ENCODE peak calls at places on chromosomes 4 and X, in four cellular contexts. One of them, this sample, is unnamed. For H3K4me1, H3K27me3 and H3K9me3, the result is how much of the 10 kb centered on the place peaks cover.

GRCh38 chr4:26772096-26772495 is 88.5 kb upstream of the STIM2 start:
- DNase-seq in psoas muscle: no peak
- DNase-seq in GM23248: no peak
- DNase-seq in right cardiac atrium: no peak
- DNase-seq in this sample: no peak

GRCh38 chr4:159983080-159983479 is 880.2 kb downstream of the RAPGEF2 start:
- DNase-seq in psoas muscle: no peak
- DNase-seq in right cardiac atrium: no peak
- DNase-seq in GM23248: no peak
- DNase-seq in this sample: no peak

GRCh38 chrX:66203114-66203513 is 39.1 kb downstream of the HEPH start:
- DNase-seq in right cardiac atrium: no peak
- DNase-seq in GM23248: no peak
- DNase-seq in psoas muscle: no peak
- DNase-seq in this sample: no peak

GRCh38 chr4:36823199-36823967 is 421.2 kb upstream of the NWD2 start:
- DNase-seq in GM23248: no peak
- DNase-seq in psoas muscle: no peak
- DNase-seq in right cardiac atrium: peak
- DNase-seq in this sample: no peak

GRCh38 chr4:8346838-8347605 is 77.5 kb downstream of the HTRA3 start:
- DNase-seq in psoas muscle: no peak
- DNase-seq in GM23248: no peak
- DNase-seq in right cardiac atrium: peak
- DNase-seq in this sample: peak

GRCh38 chrX:925094-925493 is 287.4 kb downstream of the CRLF2 start:
- DNase-seq in GM23248: no peak
- DNase-seq in psoas muscle: no peak
- DNase-seq in right cardiac atrium: no peak
- DNase-seq in this sample: no peak

GRCh38 chr4:6470502-6471302 is 1.7 kb downstream of the PPP2R2C start:
- DNase-seq in psoas muscle: peak
- DNase-seq in GM23248: peak
- DNase-seq in right cardiac atrium: peak
- DNase-seq in this sample: peak

GRCh38 chr4:80393246-80393969 is 57.9 kb downstream of the CFAP299 start:
- DNase-seq in psoas muscle: no peak
- DNase-seq in right cardiac atrium: no peak
- DNase-seq in GM23248: peak
- DNase-seq in this sample: no peak

GRCh38 chrX:112844250-112844649 is 3.6 kb upstream of the AMOT start:
- DNase-seq in psoas muscle: no peak
- DNase-seq in GM23248: peak
- DNase-seq in right cardiac atrium: no peak
- DNase-seq in this sample: no peak

GRCh38 chr4:10098770-10099139 is 17.8 kb downstream of the WDR1 start:
- DNase-seq in right cardiac atrium: no peak
- DNase-seq in psoas muscle: no peak
- DNase-seq in GM23248: peak
- DNase-seq in this sample: no peak

GRCh38 chr4:7646384-7647061 is 211.8 kb upstream of the PSAPL1 start:
- DNase-seq in GM23248: peak
- DNase-seq in psoas muscle: no peak
- DNase-seq in right cardiac atrium: no peak
- DNase-seq in this sample: no peak

GRCh38 chrX:151985955-151986354 is 11.5 kb upstream of the GABRE start:
- DNase-seq in psoas muscle: peak
- DNase-seq in right cardiac atrium: no peak
- DNase-seq in GM23248: peak
- DNase-seq in this sample: no peak

GRCh38 chr4:71473541-71474240 is 134.9 kb downstream of the SLC4A4 start:
- DNase-seq in psoas muscle: no peak
- DNase-seq in right cardiac atrium: no peak
- DNase-seq in GM23248: peak
- DNase-seq in this sample: no peak

GRCh38 chrX:25968920-25969319 is 169.2 kb upstream of the MAGEB18 start:
- DNase-seq in right cardiac atrium: no peak
- DNase-seq in psoas muscle: no peak
- DNase-seq in GM23248: no peak
- DNase-seq in this sample: no peak

GRCh38 chrX:1521459-1521956 is 15.5 kb downstream of the P2RY8 start:
- DNase-seq in psoas muscle: no peak
- DNase-seq in right cardiac atrium: no peak
- DNase-seq in GM23248: no peak
- DNase-seq in this sample: no peak

GRCh38 chrX:120125444-120125843 is 9.7 kb upstream of the RHOXF1 start:
- DNase-seq in right cardiac atrium: peak
- DNase-seq in psoas muscle: no peak
- DNase-seq in GM23248: no peak
- DNase-seq in this sample: peak

GRCh38 chr4:123127218-123127617 is 204.8 kb upstream of the NUDT6 start:
- DNase-seq in right cardiac atrium: no peak
- DNase-seq in GM23248: peak
- DNase-seq in psoas muscle: no peak
- DNase-seq in this sample: no peak

GRCh38 chrX:103919336-103919682 is 43.1 kb upstream of the TMSB15B start:
- DNase-seq in psoas muscle: no peak
- DNase-seq in GM23248: peak
- DNase-seq in right cardiac atrium: no peak
- DNase-seq in this sample: no peak

GRCh38 chr4:76087007-76087769 is 12.7 kb downstream of the ART3 start:
- DNase-seq in psoas muscle: peak
- DNase-seq in GM23248: peak
- DNase-seq in right cardiac atrium: peak
- DNase-seq in this sample: peak

GRCh38 chrX:66672106-66672505 is 33.2 kb upstream of the EDA2R start:
- DNase-seq in right cardiac atrium: no peak
- DNase-seq in GM23248: peak
- DNase-seq in psoas muscle: no peak
- DNase-seq in this sample: no peak

GRCh38 chr4:73912191-73912590 is 43.0 kb downstream of the CXCL1 start:
- DNase-seq in GM23248: no peak
- DNase-seq in right cardiac atrium: no peak
- DNase-seq in psoas muscle: no peak
- DNase-seq in this sample: no peak

GRCh38 chr4:154998284-154998683 is 210.2 kb upstream of the NPY2R start:
- DNase-seq in GM23248: peak
- DNase-seq in psoas muscle: no peak
- DNase-seq in right cardiac atrium: no peak
- DNase-seq in this sample: no peak

GRCh38 chr4:30939684-30940083 is 219.5 kb downstream of the PCDH7 start:
- DNase-seq in right cardiac atrium: no peak
- DNase-seq in GM23248: no peak
- DNase-seq in psoas muscle: no peak
- DNase-seq in this sample: no peak

GRCh38 chr4:145564540-145564939 is 54.6 kb upstream of the MMAA start:
- DNase-seq in right cardiac atrium: no peak
- DNase-seq in GM23248: no peak
- DNase-seq in psoas muscle: no peak
- DNase-seq in this sample: no peak

GRCh38 chr4:74117024-74117534 is 18.1 kb upstream of the CXCL2 start:
- DNase-seq in psoas muscle: peak
- DNase-seq in right cardiac atrium: peak
- DNase-seq in GM23248: peak
- DNase-seq in this sample: peak

GRCh38 chr4:179196511-179196910 is 1754.3 kb upstream of the AGA start:
- DNase-seq in GM23248: no peak
- DNase-seq in right cardiac atrium: no peak
- DNase-seq in psoas muscle: no peak
- DNase-seq in this sample: no peak

GRCh38 chrX:44440006-44440405 is 96.5 kb upstream of the EFHC2 start:
- DNase-seq in GM23248: no peak
- DNase-seq in right cardiac atrium: no peak
- DNase-seq in psoas muscle: no peak
- DNase-seq in this sample: no peak

GRCh38 chr4:180751009-180751408 is 1492.2 kb upstream of the TENM3 start:
- DNase-seq in right cardiac atrium: no peak
- DNase-seq in GM23248: peak
- DNase-seq in psoas muscle: no peak
- DNase-seq in this sample: no peak

GRCh38 chrX:97126020-97126419 is 242.3 kb downstream of the RPA4 start:
- DNase-seq in psoas muscle: no peak
- DNase-seq in GM23248: peak
- DNase-seq in right cardiac atrium: no peak
- DNase-seq in this sample: no peak

GRCh38 chrX:17812763-17813162 is 48.3 kb downstream of the RAI2 start:
- DNase-seq in GM23248: peak
- DNase-seq in right cardiac atrium: no peak
- DNase-seq in psoas muscle: no peak
- DNase-seq in this sample: no peak

GRCh38 chr4:23034726-23035125 is 342.0 kb downstream of the GBA3 start:
- DNase-seq in psoas muscle: no peak
- DNase-seq in GM23248: no peak
- DNase-seq in right cardiac atrium: no peak
- DNase-seq in this sample: no peak

GRCh38 chrX:53716328-53717088 is 30.0 kb upstream of the HUWE1 start:
- DNase-seq in GM23248: no peak
- DNase-seq in right cardiac atrium: no peak
- DNase-seq in psoas muscle: no peak
- DNase-seq in this sample: no peak
- H3K4me1 ChIP-seq in GM23248: under half
- H3K4me1 ChIP-seq in right cardiac atrium: under half
- H3K4me1 ChIP-seq in psoas muscle: under half
- H3K4me1 ChIP-seq in this sample: under half

GRCh38 chr4:104907074-104907649 is 239.5 kb upstream of the TET2 start:
- DNase-seq in psoas muscle: no peak
- DNase-seq in right cardiac atrium: peak
- DNase-seq in GM23248: no peak
- DNase-seq in this sample: no peak

GRCh38 chr4:104906274-104906673 is 240.4 kb upstream of the TET2 start:
- DNase-seq in GM23248: no peak
- DNase-seq in right cardiac atrium: peak
- DNase-seq in psoas muscle: no peak
- DNase-seq in this sample: no peak

GRCh38 chr4:104912518-104912917 is 234.2 kb upstream of the TET2 start:
- DNase-seq in right cardiac atrium: no peak
- DNase-seq in GM23248: no peak
- DNase-seq in psoas muscle: no peak
- DNase-seq in this sample: no peak

GRCh38 chr4:104907991-104908390 is 238.7 kb upstream of the TET2 start:
- DNase-seq in right cardiac atrium: no peak
- DNase-seq in psoas muscle: no peak
- DNase-seq in GM23248: no peak
- DNase-seq in this sample: no peak

GRCh38 chr4:104909376-104909775 is 237.3 kb upstream of the TET2 start:
- DNase-seq in GM23248: no peak
- DNase-seq in psoas muscle: no peak
- DNase-seq in right cardiac atrium: no peak
- DNase-seq in this sample: no peak
- H3K27me3 ChIP-seq in GM23248: under half
- H3K27me3 ChIP-seq in psoas muscle: under half
- H3K27me3 ChIP-seq in right cardiac atrium: under half
- H3K27me3 ChIP-seq in this sample: under half

GRCh38 chrX:19649227-19650009 is 134.1 kb upstream of the MAP3K15 start:
- DNase-seq in right cardiac atrium: no peak
- DNase-seq in GM23248: peak
- DNase-seq in psoas muscle: no peak
- DNase-seq in this sample: no peak

GRCh38 chrX:19650996-19651395 is 135.7 kb upstream of the MAP3K15 start:
- DNase-seq in GM23248: no peak
- DNase-seq in right cardiac atrium: no peak
- DNase-seq in psoas muscle: no peak
- DNase-seq in this sample: no peak

GRCh38 chrX:19647159-19647558 is 131.9 kb upstream of the MAP3K15 start:
- DNase-seq in psoas muscle: no peak
- DNase-seq in right cardiac atrium: no peak
- DNase-seq in GM23248: no peak
- DNase-seq in this sample: no peak

GRCh38 chrX:19646298-19646697 is 131.0 kb upstream of the MAP3K15 start:
- DNase-seq in right cardiac atrium: no peak
- DNase-seq in psoas muscle: no peak
- DNase-seq in GM23248: no peak
- DNase-seq in this sample: no peak

DNA sequence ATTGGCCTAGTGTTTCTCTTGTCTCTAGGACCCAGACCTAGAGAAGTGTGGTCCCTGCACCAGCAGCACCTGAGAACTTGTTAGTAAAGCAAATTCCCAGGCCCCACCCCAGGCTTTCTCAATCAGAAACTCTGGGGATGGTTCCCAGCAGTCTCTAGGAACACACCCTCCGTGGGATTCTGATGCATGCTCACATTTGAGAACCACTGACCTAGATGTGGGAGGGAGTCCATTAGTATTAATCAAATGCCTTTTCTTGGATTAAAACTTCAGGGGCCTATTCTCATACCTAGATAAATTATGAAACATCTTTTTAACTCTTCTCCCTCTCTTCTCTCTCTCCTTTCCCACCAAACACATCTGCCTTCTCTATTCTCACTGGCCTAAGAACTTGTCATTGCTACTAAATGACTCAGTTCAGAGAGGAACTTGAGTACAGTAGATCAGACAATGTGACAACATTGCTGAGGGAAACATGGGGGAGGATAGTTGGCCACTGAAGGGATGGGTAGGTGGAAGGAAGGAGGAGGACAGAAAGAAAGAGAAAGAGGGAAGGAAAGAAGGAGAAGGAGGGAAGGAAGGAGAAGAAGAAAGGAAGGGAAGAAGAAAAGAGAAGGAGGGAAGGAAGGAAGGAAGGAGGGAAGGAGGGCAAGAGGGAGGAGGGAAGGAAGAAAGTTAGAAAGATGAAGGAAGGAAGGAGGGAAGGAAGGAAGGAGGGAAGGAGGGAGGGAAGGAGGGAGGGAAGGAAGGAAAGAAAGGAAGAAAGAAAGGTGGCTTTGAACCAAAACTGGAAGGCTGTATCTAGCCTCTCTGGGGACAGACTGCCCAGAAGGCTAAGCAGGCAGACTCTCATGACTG is 132.7 kb upstream of the MAP3K15 start:
- DNase-seq in psoas muscle: no peak
- DNase-seq in GM23248: peak
- DNase-seq in right cardiac atrium: no peak
- DNase-seq in this sample: no peak
- H3K9me3 ChIP-seq in psoas muscle: under half
- H3K9me3 ChIP-seq in GM23248: under half
- H3K9me3 ChIP-seq in right cardiac atrium: under half
- H3K9me3 ChIP-seq in this sample: under half

GRCh38 chr4:2836391-2836859 is 7.2 kb upstream of the ADD1 start:
- DNase-seq in right cardiac atrium: peak
- DNase-seq in GM23248: no peak
- DNase-seq in psoas muscle: no peak
- DNase-seq in this sample: peak
- H3K4me1 ChIP-seq in right cardiac atrium: under half
- H3K4me1 ChIP-seq in GM23248: under half
- H3K4me1 ChIP-seq in psoas muscle: under half
- H3K4me1 ChIP-seq in this sample: under half

GRCh38 chrX:45912316-45912715 is 632.9 kb downstream of the ZNF674 start:
- DNase-seq in psoas muscle: no peak
- DNase-seq in GM23248: no peak
- DNase-seq in right cardiac atrium: no peak
- DNase-seq in this sample: no peak

GRCh38 chrX:45903781-45904201 is 641.4 kb downstream of the ZNF674 start:
- DNase-seq in right cardiac atrium: no peak
- DNase-seq in psoas muscle: no peak
- DNase-seq in GM23248: no peak
- DNase-seq in this sample: no peak

GRCh38 chrX:45907776-45908175 is 637.4 kb downstream of the ZNF674 start:
- DNase-seq in right cardiac atrium: no peak
- DNase-seq in GM23248: no peak
- DNase-seq in psoas muscle: no peak
- DNase-seq in this sample: no peak
- H3K27me3 ChIP-seq in right cardiac atrium: under half
- H3K27me3 ChIP-seq in GM23248: under half
- H3K27me3 ChIP-seq in psoas muscle: under half
- H3K27me3 ChIP-seq in this sample: under half

GRCh38 chrX:155867821-155868220 is 13.3 kb upstream of the VAMP7 start:
- DNase-seq in GM23248: no peak
- DNase-seq in psoas muscle: no peak
- DNase-seq in right cardiac atrium: no peak
- DNase-seq in this sample: no peak
- H3K9me3 ChIP-seq in GM23248: under half
- H3K9me3 ChIP-seq in psoas muscle: under half
- H3K9me3 ChIP-seq in right cardiac atrium: under half
- H3K9me3 ChIP-seq in this sample: under half